ENCODE peak calls at places on chromosome 3, in five cellular contexts. J is body of pancreas, M is Peyer's patch, P is HCT116, N is GM12892. R is an unnamed sample.

GRCh38 chr3:94671078-94671477 is 608.2 kb downstream of the NSUN3 start:
- DNase-seq in J (no peak), M (no peak), P (no peak), N (no peak), R (no peak)

GRCh38 chr3:179860275-179861107 is 176.2 kb downstream of the PEX5L start:
- DNase-seq in J (no peak), M (no peak), P (no peak), N (no peak), R (no peak)

GRCh38 chr3:23806322-23807160 is 786 bp downstream of the UBE2E1 start:
- DNase-seq in J (peak), M (peak), P (no peak), N (no peak), R (peak)

GRCh38 chr3:56796202-56796601 is 5.5 kb downstream of the ARHGEF3 start:
- DNase-seq in J (peak), M (no peak), P (no peak), N (no peak), R (peak)

GRCh38 chr3:145681132-145681531 is 479.9 kb downstream of the PLOD2 start:
- DNase-seq in J (no peak), M (no peak), P (no peak), N (no peak), R (no peak)

GRCh38 chr3:108970561-108970960 is 16.9 kb upstream of the GUCA1C start:
- DNase-seq in J (no peak), M (no peak), P (no peak), N (no peak), R (no peak)

GRCh38 chr3:127273196-127273595 is 14.7 kb downstream of the PRR20G start:
- DNase-seq in J (no peak), M (no peak), P (no peak), N (no peak), R (no peak)

GRCh38 chr3:169526246-169526645 is 137.3 kb downstream of the MECOM start:
- DNase-seq in J (no peak), M (no peak), P (no peak), N (no peak), R (peak)

GRCh38 chr3:123071146-123071545 is 4.3 kb downstream of the PDIA5 start:
- DNase-seq in J (no peak), M (no peak), P (no peak), N (no peak), R (no peak)

GRCh38 chr3:8845641-8846040 is 76.2 kb upstream of the OXTR start:
- DNase-seq in J (no peak), M (no peak), P (no peak), N (no peak), R (peak)

GRCh38 chr3:54045416-54045815 is 76.9 kb upstream of the CACNA2D3 start:
- DNase-seq in J (peak), M (no peak), P (no peak), N (no peak), R (no peak)

GRCh38 chr3:170961616-170962400 is 53.4 kb upstream of the EIF5A2 start:
- DNase-seq in J (peak), M (no peak), P (peak), N (no peak), R (no peak)

GRCh38 chr3:186097663-186098451 is 11.0 kb downstream of the ETV5 start:
- DNase-seq in J (peak), M (no peak), P (peak), N (no peak), R (no peak)

GRCh38 chr3:132368515-132368914 is 48.8 kb upstream of the DNAJC13 start:
- DNase-seq in J (no peak), M (no peak), P (no peak), N (no peak), R (no peak)

GRCh38 chr3:42655331-42655888 is 1.9 kb downstream of the ZBTB47 start:
- DNase-seq in J (no peak), M (no peak), P (no peak), N (no peak), R (no peak)

GRCh38 chr3:156593814-156594213 is 38.9 kb upstream of the SSR3 start:
- DNase-seq in J (no peak), M (no peak), P (no peak), N (no peak), R (no peak)
- TF ChIP-seq POLR2A in J (no peak), M (no peak), P (no peak), N (no peak), R (no peak)

DNA sequence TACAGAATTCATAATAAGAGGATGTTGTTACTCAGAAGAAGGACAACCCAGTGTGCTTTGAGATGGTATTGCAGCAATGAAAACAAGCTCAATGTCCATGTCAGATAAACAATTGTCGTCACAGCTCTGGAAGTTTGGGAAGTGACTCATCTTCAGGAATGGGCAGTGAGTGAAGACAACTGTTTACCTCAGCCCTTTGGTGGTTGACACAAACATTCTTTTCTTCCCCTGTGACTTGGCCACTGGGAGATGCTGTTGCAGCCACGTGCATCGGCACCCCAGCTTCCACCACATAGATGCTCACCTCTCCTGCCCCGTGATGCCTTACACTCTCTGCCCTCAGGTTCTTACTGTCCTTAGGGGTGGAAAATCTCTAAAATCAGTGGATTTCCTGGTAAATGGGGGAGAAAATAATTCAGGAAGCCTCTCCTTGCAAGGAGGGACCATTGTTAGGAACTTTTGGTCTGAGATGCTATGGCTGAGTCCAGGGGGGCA is 114.1 kb upstream of the GALNT15 start:
- DNase-seq in J (peak), M (no peak), P (peak), N (no peak), R (peak)
- TF ChIP-seq POLR2A in J (no peak), M (no peak), P (no peak), N (no peak), R (no peak)

GRCh38 chr3:5290915-5291314 is 103.4 kb downstream of the EDEM1 start:
- DNase-seq in J (no peak), M (no peak), P (no peak), N (no peak), R (no peak)
- TF ChIP-seq POLR2A in J (no peak), M (no peak), P (no peak), N (no peak), R (no peak)

GRCh38 chr3:134485620-134486576 is at the start of the genes ANAPC13 and CEP63:
- DNase-seq in J (peak), M (peak), P (peak), N (peak), R (peak)
- TF ChIP-seq POLR2A in J (peak), M (peak), P (peak), N (peak), R (peak)

GRCh38 chr3:39148116-39149058 is 5.0 kb downstream of the CSRNP1 start:
- DNase-seq in J (peak), M (peak), P (no peak), N (no peak), R (no peak)

GRCh38 chr3:39149498-39150169 is 3.8 kb downstream of the CSRNP1 start:
- DNase-seq in J (no peak), M (no peak), P (no peak), N (no peak), R (no peak)

GRCh38 chr3:39149059-39149455 is 4.3 kb downstream of the CSRNP1 start:
- DNase-seq in J (no peak), M (peak), P (no peak), N (no peak), R (no peak)

GRCh38 chr3:39150170-39150802 is 3.1 kb downstream of the CSRNP1 start:
- DNase-seq in J (no peak), M (no peak), P (no peak), N (no peak), R (no peak)

GRCh38 chr3:39150803-39151631 is 2.4 kb downstream of the CSRNP1 start:
- DNase-seq in J (peak), M (peak), P (no peak), N (no peak), R (peak)
- TF ChIP-seq POLR2A in J (peak), M (no peak), P (no peak), N (peak), R (peak)

GRCh38 chr3:50350527-50351317 is at the start of the genes CYB561D2 and NPRL2:
- DNase-seq in J (peak), M (peak), P (peak), N (peak), R (peak)
- TF ChIP-seq POLR2A in J (peak), M (peak), P (peak), N (peak), R (peak)

DNA sequence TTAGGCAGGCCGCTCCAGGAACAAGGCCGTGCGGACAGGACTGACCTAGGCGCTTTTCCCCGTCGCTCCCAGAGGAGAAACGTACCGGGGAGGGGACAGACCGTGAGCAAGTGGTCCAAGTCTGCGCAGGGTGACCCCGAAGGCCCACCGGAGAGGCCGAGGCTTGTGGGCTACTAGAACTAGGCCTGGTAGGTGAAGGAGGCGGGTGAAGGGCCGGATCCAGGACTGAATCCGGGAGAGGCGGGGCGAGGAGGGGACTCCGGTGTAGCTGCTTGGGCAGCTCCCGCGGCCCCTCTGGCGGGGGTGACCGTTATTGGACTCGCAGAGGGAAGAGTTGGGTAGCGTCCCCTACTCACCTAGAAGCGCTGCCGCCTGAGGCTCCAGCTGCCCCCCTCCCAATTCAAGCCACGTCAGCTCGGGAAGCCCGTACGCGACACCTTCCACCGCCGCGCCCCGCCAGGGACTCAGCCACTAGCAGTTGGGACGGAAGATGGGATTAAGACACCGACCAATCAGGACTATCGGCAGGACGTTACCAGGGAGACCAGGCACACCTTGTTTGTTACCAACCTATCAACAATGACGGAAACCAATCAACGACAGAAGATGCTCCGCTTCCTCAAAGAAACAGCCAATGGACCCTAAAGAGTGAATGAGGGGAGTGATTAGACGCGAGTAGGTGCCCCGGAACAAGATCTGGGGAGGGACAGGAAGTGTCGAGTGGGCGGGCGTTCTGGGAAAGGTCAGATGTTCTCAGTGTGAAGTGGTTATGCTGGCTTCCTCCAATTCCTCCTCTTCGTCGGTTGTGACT is at the start of gene GOLGB1:
- DNase-seq in J (peak), M (peak), P (peak), N (peak), R (peak)
- TF ChIP-seq POLR2A in J (peak), M (peak), P (peak), N (peak), R (peak)

GRCh38 chr3:113019182-113020137 is 28.7 kb downstream of the GTPBP8 start:
- DNase-seq in J (peak), M (peak), P (peak), N (peak), R (peak)
- TF ChIP-seq POLR2A in J (peak), M (peak), P (peak), N (peak), R (peak)

GRCh38 chr3:129278970-129279906 is 568 bp downstream of the HMCES start:
- DNase-seq in J (peak), M (peak), P (peak), N (no peak), R (peak)
- TF ChIP-seq POLR2A in J (peak), M (no peak), P (no peak), N (peak), R (no peak)

DNA sequence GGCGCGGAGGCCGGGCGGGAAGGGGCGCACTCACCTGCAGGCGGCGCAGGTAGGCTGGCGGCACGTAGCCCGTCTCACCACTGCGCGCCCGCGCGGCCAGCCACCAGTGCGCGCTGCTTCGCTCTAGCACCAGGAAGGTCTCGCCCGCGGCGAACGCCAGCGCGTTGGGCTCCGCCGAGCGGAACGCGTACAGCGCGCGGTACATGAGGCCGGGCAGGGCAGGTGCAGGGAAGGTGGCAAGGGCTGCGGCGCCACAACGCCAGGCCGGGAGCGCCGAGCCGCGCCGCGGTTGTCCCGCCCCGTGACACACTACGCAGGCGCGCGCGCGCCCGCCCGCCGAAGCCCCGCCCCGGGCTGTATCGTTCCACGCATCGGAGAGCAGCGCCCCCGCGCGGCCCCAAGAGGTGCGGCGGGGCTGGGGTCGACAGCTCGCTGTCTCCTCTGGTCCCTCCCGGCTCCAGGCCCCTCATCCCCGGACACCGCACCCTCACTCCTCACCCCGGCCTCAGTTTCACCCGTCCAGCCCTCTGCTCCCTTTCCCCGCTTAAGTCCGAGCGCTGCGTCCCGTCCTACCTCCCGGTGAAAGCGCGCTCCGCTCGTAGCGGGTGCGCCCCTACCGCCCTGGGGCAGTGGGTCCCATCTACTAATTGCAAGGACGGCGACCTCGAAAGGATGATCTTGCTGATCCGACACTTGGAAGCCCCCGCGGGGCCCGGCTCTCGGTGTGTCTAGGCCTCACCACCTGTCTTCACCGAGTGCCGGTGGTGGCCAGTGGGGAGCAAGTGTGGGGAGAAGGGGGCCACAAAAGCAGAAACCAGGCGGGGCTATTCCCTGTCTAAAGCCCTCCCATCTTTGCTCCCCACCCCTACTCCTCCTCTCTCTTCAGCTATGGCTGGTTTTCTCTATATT is at the start of gene NCKIPSD:
- DNase-seq in J (peak), M (peak), P (peak), N (peak), R (peak)
- TF ChIP-seq POLR2A in J (peak), M (peak), P (peak), N (peak), R (peak)

R was measured in H54.